ENCODE peak calls at places on chromosomes 6 and 20, in nine cellular contexts. One of them, this sample, is unnamed.

GRCh38 chr20:45758096-45758495 is 33.6 kb downstream of the WFDC3 start:
- DNase-seq in Daoy: no peak
- DNase-seq in cerebellar cortex: no peak
- DNase-seq in lung microvascular endothelial cell: no peak
- DNase-seq in GM12864: no peak
- DNase-seq in fibroblast of the conjunctiva: no peak
- DNase-seq in stimulated activated CD4-positive, alpha-beta T cell treated with anti-CD3 and anti-CD28 coated beads, TNF-alpha, amount 100 ng/mL, for 24 hours: no peak
- DNase-seq in A172: no peak
- DNase-seq in GM18507: no peak
- DNase-seq in this sample: no peak

GRCh38 chr6:15752820-15753219 is 90.0 kb upstream of the DTNBP1 start:
- DNase-seq in Daoy: no peak
- DNase-seq in cerebellar cortex: no peak
- DNase-seq in lung microvascular endothelial cell: peak
- DNase-seq in GM12864: no peak
- DNase-seq in fibroblast of the conjunctiva: no peak
- DNase-seq in stimulated activated CD4-positive, alpha-beta T cell treated with anti-CD3 and anti-CD28 coated beads, TNF-alpha, amount 100 ng/mL, for 24 hours: no peak
- DNase-seq in A172: no peak
- DNase-seq in GM18507: no peak
- DNase-seq in this sample: no peak

GRCh38 chr6:91198588-91199255 is 611.9 kb upstream of the MAP3K7 start:
- DNase-seq in Daoy: no peak
- DNase-seq in cerebellar cortex: no peak
- DNase-seq in lung microvascular endothelial cell: no peak
- DNase-seq in GM12864: no peak
- DNase-seq in fibroblast of the conjunctiva: no peak
- DNase-seq in stimulated activated CD4-positive, alpha-beta T cell treated with anti-CD3 and anti-CD28 coated beads, TNF-alpha, amount 100 ng/mL, for 24 hours: no peak
- DNase-seq in A172: peak
- DNase-seq in GM18507: no peak
- DNase-seq in this sample: no peak

GRCh38 chr6:18270216-18270615 is 5.9 kb upstream of the DEK start:
- DNase-seq in Daoy: no peak
- DNase-seq in cerebellar cortex: no peak
- DNase-seq in lung microvascular endothelial cell: no peak
- DNase-seq in GM12864: no peak
- DNase-seq in fibroblast of the conjunctiva: no peak
- DNase-seq in stimulated activated CD4-positive, alpha-beta T cell treated with anti-CD3 and anti-CD28 coated beads, TNF-alpha, amount 100 ng/mL, for 24 hours: no peak
- DNase-seq in A172: no peak
- DNase-seq in GM18507: no peak
- DNase-seq in this sample: no peak

GRCh38 chr6:13431861-13432465 is 55.4 kb downstream of the GFOD1 start:
- DNase-seq in Daoy: peak
- DNase-seq in cerebellar cortex: no peak
- DNase-seq in lung microvascular endothelial cell: no peak
- DNase-seq in GM12864: no peak
- DNase-seq in fibroblast of the conjunctiva: no peak
- DNase-seq in stimulated activated CD4-positive, alpha-beta T cell treated with anti-CD3 and anti-CD28 coated beads, TNF-alpha, amount 100 ng/mL, for 24 hours: no peak
- DNase-seq in A172: peak
- DNase-seq in GM18507: no peak
- DNase-seq in this sample: no peak

GRCh38 chr6:31497595-31498476 is at the start of gene MICB:
- DNase-seq in Daoy: peak
- DNase-seq in cerebellar cortex: peak
- DNase-seq in lung microvascular endothelial cell: peak
- DNase-seq in GM12864: peak
- DNase-seq in fibroblast of the conjunctiva: no peak
- DNase-seq in stimulated activated CD4-positive, alpha-beta T cell treated with anti-CD3 and anti-CD28 coated beads, TNF-alpha, amount 100 ng/mL, for 24 hours: peak
- DNase-seq in A172: peak
- DNase-seq in GM18507: peak
- DNase-seq in this sample: peak

GRCh38 chr6:33814663-33814985 is 10.8 kb upstream of the MLN start:
- DNase-seq in Daoy: no peak
- DNase-seq in cerebellar cortex: no peak
- DNase-seq in lung microvascular endothelial cell: no peak
- DNase-seq in GM12864: no peak
- DNase-seq in fibroblast of the conjunctiva: no peak
- DNase-seq in stimulated activated CD4-positive, alpha-beta T cell treated with anti-CD3 and anti-CD28 coated beads, TNF-alpha, amount 100 ng/mL, for 24 hours: no peak
- DNase-seq in A172: no peak
- DNase-seq in GM18507: no peak
- DNase-seq in this sample: no peak

GRCh38 chr20:19433371-19434316 is 221.2 kb downstream of the SLC24A3 start:
- DNase-seq in Daoy: peak
- DNase-seq in cerebellar cortex: no peak
- DNase-seq in lung microvascular endothelial cell: no peak
- DNase-seq in GM12864: no peak
- DNase-seq in fibroblast of the conjunctiva: no peak
- DNase-seq in stimulated activated CD4-positive, alpha-beta T cell treated with anti-CD3 and anti-CD28 coated beads, TNF-alpha, amount 100 ng/mL, for 24 hours: no peak
- DNase-seq in A172: peak
- DNase-seq in GM18507: no peak
- DNase-seq in this sample: no peak

GRCh38 chr6:12084681-12085080 is 72.6 kb downstream of the HIVEP1 start:
- DNase-seq in Daoy: no peak
- DNase-seq in cerebellar cortex: no peak
- DNase-seq in lung microvascular endothelial cell: no peak
- DNase-seq in GM12864: no peak
- DNase-seq in fibroblast of the conjunctiva: no peak
- DNase-seq in stimulated activated CD4-positive, alpha-beta T cell treated with anti-CD3 and anti-CD28 coated beads, TNF-alpha, amount 100 ng/mL, for 24 hours: no peak
- DNase-seq in A172: no peak
- DNase-seq in GM18507: no peak
- DNase-seq in this sample: no peak

GRCh38 chr6:169921227-169921626 is 169.8 kb downstream of the ERMARD start:
- DNase-seq in Daoy: no peak
- DNase-seq in cerebellar cortex: no peak
- DNase-seq in lung microvascular endothelial cell: no peak
- DNase-seq in GM12864: no peak
- DNase-seq in fibroblast of the conjunctiva: no peak
- DNase-seq in stimulated activated CD4-positive, alpha-beta T cell treated with anti-CD3 and anti-CD28 coated beads, TNF-alpha, amount 100 ng/mL, for 24 hours: no peak
- DNase-seq in A172: no peak
- DNase-seq in GM18507: no peak
- DNase-seq in this sample: no peak

GRCh38 chr20:62366370-62367135 is 559 bp downstream of the LAMA5 start:
- DNase-seq in Daoy: no peak
- DNase-seq in cerebellar cortex: peak
- DNase-seq in lung microvascular endothelial cell: no peak
- DNase-seq in GM12864: no peak
- DNase-seq in fibroblast of the conjunctiva: no peak
- DNase-seq in stimulated activated CD4-positive, alpha-beta T cell treated with anti-CD3 and anti-CD28 coated beads, TNF-alpha, amount 100 ng/mL, for 24 hours: no peak
- DNase-seq in A172: no peak
- DNase-seq in GM18507: no peak
- DNase-seq in this sample: peak

GRCh38 chr6:142303191-142303564 is 1.4 kb downstream of the ADGRG6 start:
- DNase-seq in Daoy: no peak
- DNase-seq in cerebellar cortex: no peak
- DNase-seq in lung microvascular endothelial cell: no peak
- DNase-seq in GM12864: no peak
- DNase-seq in fibroblast of the conjunctiva: no peak
- DNase-seq in stimulated activated CD4-positive, alpha-beta T cell treated with anti-CD3 and anti-CD28 coated beads, TNF-alpha, amount 100 ng/mL, for 24 hours: no peak
- DNase-seq in A172: no peak
- DNase-seq in GM18507: no peak
- DNase-seq in this sample: peak

GRCh38 chr20:64033981-64034493 is 1.9 kb upstream of the C20orf204 start:
- DNase-seq in Daoy: no peak
- DNase-seq in cerebellar cortex: no peak
- DNase-seq in lung microvascular endothelial cell: no peak
- DNase-seq in GM12864: no peak
- DNase-seq in fibroblast of the conjunctiva: no peak
- DNase-seq in stimulated activated CD4-positive, alpha-beta T cell treated with anti-CD3 and anti-CD28 coated beads, TNF-alpha, amount 100 ng/mL, for 24 hours: no peak
- DNase-seq in A172: no peak
- DNase-seq in GM18507: no peak
- DNase-seq in this sample: no peak

GRCh38 chr6:22896716-22897115 is 327.4 kb downstream of the HDGFL1 start:
- DNase-seq in Daoy: no peak
- DNase-seq in cerebellar cortex: no peak
- DNase-seq in lung microvascular endothelial cell: no peak
- DNase-seq in GM12864: no peak
- DNase-seq in fibroblast of the conjunctiva: no peak
- DNase-seq in stimulated activated CD4-positive, alpha-beta T cell treated with anti-CD3 and anti-CD28 coated beads, TNF-alpha, amount 100 ng/mL, for 24 hours: no peak
- DNase-seq in A172: no peak
- DNase-seq in GM18507: no peak
- DNase-seq in this sample: no peak

GRCh38 chr20:1619861-1620444 is at the start of gene SIRPB1:
- DNase-seq in Daoy: no peak
- DNase-seq in cerebellar cortex: no peak
- DNase-seq in lung microvascular endothelial cell: no peak
- DNase-seq in GM12864: no peak
- DNase-seq in fibroblast of the conjunctiva: no peak
- DNase-seq in stimulated activated CD4-positive, alpha-beta T cell treated with anti-CD3 and anti-CD28 coated beads, TNF-alpha, amount 100 ng/mL, for 24 hours: no peak
- DNase-seq in A172: no peak
- DNase-seq in GM18507: no peak
- DNase-seq in this sample: peak

GRCh38 chr20:45082468-45082867 is 18.5 kb downstream of the KCNS1 start:
- DNase-seq in Daoy: no peak
- DNase-seq in cerebellar cortex: no peak
- DNase-seq in lung microvascular endothelial cell: no peak
- DNase-seq in GM12864: no peak
- DNase-seq in fibroblast of the conjunctiva: no peak
- DNase-seq in stimulated activated CD4-positive, alpha-beta T cell treated with anti-CD3 and anti-CD28 coated beads, TNF-alpha, amount 100 ng/mL, for 24 hours: no peak
- DNase-seq in A172: no peak
- DNase-seq in GM18507: no peak
- DNase-seq in this sample: no peak

GRCh38 chr6:101761124-101761601 is 367.7 kb downstream of the GRIK2 start:
- DNase-seq in Daoy: no peak
- DNase-seq in cerebellar cortex: no peak
- DNase-seq in lung microvascular endothelial cell: no peak
- DNase-seq in GM12864: no peak
- DNase-seq in fibroblast of the conjunctiva: peak
- DNase-seq in stimulated activated CD4-positive, alpha-beta T cell treated with anti-CD3 and anti-CD28 coated beads, TNF-alpha, amount 100 ng/mL, for 24 hours: no peak
- DNase-seq in A172: no peak
- DNase-seq in GM18507: no peak
- DNase-seq in this sample: no peak

GRCh38 chr20:40689100-40689942 is at the start of gene MAFB:
- DNase-seq in Daoy: peak
- DNase-seq in cerebellar cortex: peak
- DNase-seq in lung microvascular endothelial cell: peak
- DNase-seq in GM12864: no peak
- DNase-seq in fibroblast of the conjunctiva: peak
- DNase-seq in stimulated activated CD4-positive, alpha-beta T cell treated with anti-CD3 and anti-CD28 coated beads, TNF-alpha, amount 100 ng/mL, for 24 hours: no peak
- DNase-seq in A172: peak
- DNase-seq in GM18507: peak
- DNase-seq in this sample: peak

GRCh38 chr6:128919412-128919811 is 36.5 kb downstream of the LAMA2 start:
- DNase-seq in Daoy: no peak
- DNase-seq in cerebellar cortex: no peak
- DNase-seq in lung microvascular endothelial cell: no peak
- DNase-seq in GM12864: no peak
- DNase-seq in fibroblast of the conjunctiva: peak
- DNase-seq in stimulated activated CD4-positive, alpha-beta T cell treated with anti-CD3 and anti-CD28 coated beads, TNF-alpha, amount 100 ng/mL, for 24 hours: no peak
- DNase-seq in A172: no peak
- DNase-seq in GM18507: no peak
- DNase-seq in this sample: no peak

GRCh38 chr6:31643818-31644454 is 8.5 kb downstream of the BAG6 start:
- DNase-seq in Daoy: no peak
- DNase-seq in cerebellar cortex: no peak
- DNase-seq in lung microvascular endothelial cell: no peak
- DNase-seq in GM12864: no peak
- DNase-seq in fibroblast of the conjunctiva: no peak
- DNase-seq in stimulated activated CD4-positive, alpha-beta T cell treated with anti-CD3 and anti-CD28 coated beads, TNF-alpha, amount 100 ng/mL, for 24 hours: no peak
- DNase-seq in A172: no peak
- DNase-seq in GM18507: no peak
- DNase-seq in this sample: no peak

GRCh38 chr6:148296746-148297145 is 45.9 kb upstream of the SASH1 start:
- DNase-seq in Daoy: no peak
- DNase-seq in cerebellar cortex: no peak
- DNase-seq in lung microvascular endothelial cell: no peak
- DNase-seq in GM12864: no peak
- DNase-seq in fibroblast of the conjunctiva: no peak
- DNase-seq in stimulated activated CD4-positive, alpha-beta T cell treated with anti-CD3 and anti-CD28 coated beads, TNF-alpha, amount 100 ng/mL, for 24 hours: no peak
- DNase-seq in A172: no peak
- DNase-seq in GM18507: no peak
- DNase-seq in this sample: no peak

GRCh38 chr6:10759884-10760329 is 12.3 kb downstream of the TMEM14B start:
- DNase-seq in Daoy: peak
- DNase-seq in cerebellar cortex: peak
- DNase-seq in lung microvascular endothelial cell: no peak
- DNase-seq in GM12864: no peak
- DNase-seq in fibroblast of the conjunctiva: peak
- DNase-seq in stimulated activated CD4-positive, alpha-beta T cell treated with anti-CD3 and anti-CD28 coated beads, TNF-alpha, amount 100 ng/mL, for 24 hours: no peak
- DNase-seq in A172: peak
- DNase-seq in GM18507: no peak
- DNase-seq in this sample: no peak

GRCh38 chr20:35663516-35663812 is 1.2 kb downstream of the CPNE1 start:
- DNase-seq in Daoy: no peak
- DNase-seq in cerebellar cortex: no peak
- DNase-seq in lung microvascular endothelial cell: peak
- DNase-seq in GM12864: no peak
- DNase-seq in fibroblast of the conjunctiva: no peak
- DNase-seq in stimulated activated CD4-positive, alpha-beta T cell treated with anti-CD3 and anti-CD28 coated beads, TNF-alpha, amount 100 ng/mL, for 24 hours: no peak
- DNase-seq in A172: no peak
- DNase-seq in GM18507: no peak
- DNase-seq in this sample: no peak

GRCh38 chr20:44580581-44581268 is 1.7 kb upstream of the PKIG start:
- DNase-seq in Daoy: no peak
- DNase-seq in cerebellar cortex: no peak
- DNase-seq in lung microvascular endothelial cell: no peak
- DNase-seq in GM12864: no peak
- DNase-seq in fibroblast of the conjunctiva: no peak
- DNase-seq in stimulated activated CD4-positive, alpha-beta T cell treated with anti-CD3 and anti-CD28 coated beads, TNF-alpha, amount 100 ng/mL, for 24 hours: no peak
- DNase-seq in A172: peak
- DNase-seq in GM18507: no peak
- DNase-seq in this sample: no peak

GRCh38 chr6:4136354-4136831 is 1.0 kb upstream of the ECI2 start:
- DNase-seq in Daoy: no peak
- DNase-seq in cerebellar cortex: no peak
- DNase-seq in lung microvascular endothelial cell: no peak
- DNase-seq in GM12864: no peak
- DNase-seq in fibroblast of the conjunctiva: no peak
- DNase-seq in stimulated activated CD4-positive, alpha-beta T cell treated with anti-CD3 and anti-CD28 coated beads, TNF-alpha, amount 100 ng/mL, for 24 hours: no peak
- DNase-seq in A172: no peak
- DNase-seq in GM18507: no peak
- DNase-seq in this sample: no peak

GRCh38 chr6:7165736-7166296 is 58.1 kb downstream of the RREB1 start:
- DNase-seq in Daoy: peak
- DNase-seq in cerebellar cortex: no peak
- DNase-seq in lung microvascular endothelial cell: no peak
- DNase-seq in GM12864: no peak
- DNase-seq in fibroblast of the conjunctiva: no peak
- DNase-seq in stimulated activated CD4-positive, alpha-beta T cell treated with anti-CD3 and anti-CD28 coated beads, TNF-alpha, amount 100 ng/mL, for 24 hours: no peak
- DNase-seq in A172: peak
- DNase-seq in GM18507: no peak
- DNase-seq in this sample: no peak

GRCh38 chr6:128803911-128804310 is 79.0 kb upstream of the LAMA2 start:
- DNase-seq in Daoy: no peak
- DNase-seq in cerebellar cortex: no peak
- DNase-seq in lung microvascular endothelial cell: peak
- DNase-seq in GM12864: no peak
- DNase-seq in fibroblast of the conjunctiva: no peak
- DNase-seq in stimulated activated CD4-positive, alpha-beta T cell treated with anti-CD3 and anti-CD28 coated beads, TNF-alpha, amount 100 ng/mL, for 24 hours: no peak
- DNase-seq in A172: peak
- DNase-seq in GM18507: no peak
- DNase-seq in this sample: no peak

GRCh38 chr6:136784910-136785746 is 7.1 kb downstream of the MAP3K5 start:
- DNase-seq in Daoy: peak
- DNase-seq in cerebellar cortex: peak
- DNase-seq in lung microvascular endothelial cell: peak
- DNase-seq in GM12864: no peak
- DNase-seq in fibroblast of the conjunctiva: no peak
- DNase-seq in stimulated activated CD4-positive, alpha-beta T cell treated with anti-CD3 and anti-CD28 coated beads, TNF-alpha, amount 100 ng/mL, for 24 hours: no peak
- DNase-seq in A172: no peak
- DNase-seq in GM18507: no peak
- DNase-seq in this sample: no peak

GRCh38 chr6:34229877-34230276 is 6.8 kb upstream of the HMGA1 start:
- DNase-seq in Daoy: no peak
- DNase-seq in cerebellar cortex: no peak
- DNase-seq in lung microvascular endothelial cell: no peak
- DNase-seq in GM12864: no peak
- DNase-seq in fibroblast of the conjunctiva: no peak
- DNase-seq in stimulated activated CD4-positive, alpha-beta T cell treated with anti-CD3 and anti-CD28 coated beads, TNF-alpha, amount 100 ng/mL, for 24 hours: no peak
- DNase-seq in A172: no peak
- DNase-seq in GM18507: no peak
- DNase-seq in this sample: no peak

This sample was measured in dermis microvascular lymphatic vessel endothelial cell.